ENCODE peak calls at places on chromosomes 4 and X, in eight cellular contexts. One of them, this sample, is unnamed.

GRCh38 chr4:5385741-5386251 is 322.6 kb downstream of the EVC2 start:
- DNase-seq in hepatocyte: peak; percentile 52
- DNase-seq in fibroblast of mammary gland: no peak
- DNase-seq in cardiac muscle cell: no peak
- DNase-seq in lung: no peak
- DNase-seq in upper lobe of right lung: no peak
- DNase-seq in heart left ventricle: no peak
- DNase-seq in lower lobe of right lung: no peak
- DNase-seq in this sample: no peak

GRCh38 chrX:1419545-1420355 is 27.8 kb upstream of the SLC25A6 start:
- DNase-seq in hepatocyte: no peak
- DNase-seq in fibroblast of mammary gland: no peak
- DNase-seq in cardiac muscle cell: no peak
- DNase-seq in lung: no peak
- DNase-seq in upper lobe of right lung: no peak
- DNase-seq in heart left ventricle: no peak
- DNase-seq in lower lobe of right lung: peak; percentile 34
- DNase-seq in this sample: no peak

GRCh38 chrX:35798042-35798441 is at the start of gene MAGEB16:
- DNase-seq in hepatocyte: no peak
- DNase-seq in fibroblast of mammary gland: no peak
- DNase-seq in cardiac muscle cell: no peak
- DNase-seq in lung: no peak
- DNase-seq in upper lobe of right lung: no peak
- DNase-seq in heart left ventricle: no peak
- DNase-seq in lower lobe of right lung: no peak
- DNase-seq in this sample: no peak

GRCh38 chrX:50157545-50158125 is 43.2 kb downstream of the AKAP4 start:
- DNase-seq in hepatocyte: no peak
- DNase-seq in fibroblast of mammary gland: peak; percentile 31
- DNase-seq in cardiac muscle cell: no peak
- DNase-seq in lung: no peak
- DNase-seq in upper lobe of right lung: no peak
- DNase-seq in heart left ventricle: no peak
- DNase-seq in lower lobe of right lung: no peak
- DNase-seq in this sample: no peak

GRCh38 chr4:73866236-73866635 is 3.0 kb upstream of the CXCL1 start:
- DNase-seq in hepatocyte: no peak
- DNase-seq in fibroblast of mammary gland: no peak
- DNase-seq in cardiac muscle cell: no peak
- DNase-seq in lung: no peak
- DNase-seq in upper lobe of right lung: no peak
- DNase-seq in heart left ventricle: no peak
- DNase-seq in lower lobe of right lung: no peak
- DNase-seq in this sample: no peak

GRCh38 chrX:71543316-71543715 is 10.4 kb downstream of the OGT start:
- DNase-seq in hepatocyte: peak; percentile 25
- DNase-seq in fibroblast of mammary gland: peak; percentile 85
- DNase-seq in cardiac muscle cell: no peak
- DNase-seq in lung: no peak
- DNase-seq in upper lobe of right lung: no peak
- DNase-seq in heart left ventricle: no peak
- DNase-seq in lower lobe of right lung: no peak
- DNase-seq in this sample: peak; percentile 56

GRCh38 chr4:100525689-100526088 is 7.9 kb upstream of the EMCN start:
- DNase-seq in hepatocyte: no peak
- DNase-seq in fibroblast of mammary gland: peak; percentile 12
- DNase-seq in cardiac muscle cell: no peak
- DNase-seq in lung: no peak
- DNase-seq in upper lobe of right lung: no peak
- DNase-seq in heart left ventricle: no peak
- DNase-seq in lower lobe of right lung: no peak
- DNase-seq in this sample: no peak

GRCh38 chr4:3657917-3658913 is 108.0 kb upstream of the ADRA2C start:
- DNase-seq in hepatocyte: no peak
- DNase-seq in fibroblast of mammary gland: peak; percentile 72
- DNase-seq in cardiac muscle cell: no peak
- DNase-seq in lung: no peak
- DNase-seq in upper lobe of right lung: no peak
- DNase-seq in heart left ventricle: no peak
- DNase-seq in lower lobe of right lung: no peak
- DNase-seq in this sample: no peak

GRCh38 chr4:3283483-3283882 is 9.3 kb upstream of the RGS12 start:
- DNase-seq in hepatocyte: no peak
- DNase-seq in fibroblast of mammary gland: no peak
- DNase-seq in cardiac muscle cell: no peak
- DNase-seq in lung: no peak
- DNase-seq in upper lobe of right lung: no peak
- DNase-seq in heart left ventricle: no peak
- DNase-seq in lower lobe of right lung: no peak
- DNase-seq in this sample: no peak

GRCh38 chr4:121484633-121485032 is 103.8 kb upstream of the QRFPR start:
- DNase-seq in hepatocyte: peak; percentile 73
- DNase-seq in fibroblast of mammary gland: peak; percentile 72
- DNase-seq in cardiac muscle cell: peak; percentile 47
- DNase-seq in lung: no peak
- DNase-seq in upper lobe of right lung: peak; percentile 64
- DNase-seq in heart left ventricle: no peak
- DNase-seq in lower lobe of right lung: peak; percentile 56
- DNase-seq in this sample: no peak

DNA sequence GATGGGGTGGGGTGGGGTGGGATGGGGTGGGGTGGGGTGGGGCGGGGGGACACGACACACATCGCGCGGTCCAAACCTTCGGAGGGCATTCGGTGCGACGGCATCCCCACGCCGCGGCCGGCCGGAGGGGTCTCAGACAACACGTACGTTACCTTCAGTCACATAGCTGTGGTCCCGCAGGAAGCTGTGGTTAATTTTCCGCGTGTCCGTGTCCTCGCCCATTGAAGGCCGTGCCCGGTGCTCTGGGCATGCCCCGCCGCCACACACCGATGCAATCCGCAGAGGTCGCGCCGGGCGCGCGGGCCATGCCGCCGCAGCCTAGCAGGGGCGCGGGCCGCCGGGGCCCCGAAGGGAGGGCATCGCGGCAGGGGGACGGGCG is 417 bp downstream of the PPP2R2C start:
- DNase-seq in hepatocyte: no peak
- DNase-seq in fibroblast of mammary gland: no peak
- DNase-seq in cardiac muscle cell: peak; percentile 21
- DNase-seq in lung: no peak
- DNase-seq in upper lobe of right lung: no peak
- DNase-seq in heart left ventricle: no peak
- DNase-seq in lower lobe of right lung: no peak
- DNase-seq in this sample: no peak
- H3K4me3 ChIP-seq in hepatocyte: no peak overlapping the region
- H3K4me3 ChIP-seq in fibroblast of mammary gland: no peak overlapping the region
- H3K4me3 ChIP-seq in cardiac muscle cell: peak overlapping the region; percentile 13
- H3K4me3 ChIP-seq in lung: no peak overlapping the region
- H3K4me3 ChIP-seq in upper lobe of right lung: no peak overlapping the region
- H3K4me3 ChIP-seq in heart left ventricle: peak overlapping the region; percentile 51
- H3K4me3 ChIP-seq in lower lobe of right lung: no peak overlapping the region
- H3K4me3 ChIP-seq in this sample: no peak overlapping the region

DNA sequence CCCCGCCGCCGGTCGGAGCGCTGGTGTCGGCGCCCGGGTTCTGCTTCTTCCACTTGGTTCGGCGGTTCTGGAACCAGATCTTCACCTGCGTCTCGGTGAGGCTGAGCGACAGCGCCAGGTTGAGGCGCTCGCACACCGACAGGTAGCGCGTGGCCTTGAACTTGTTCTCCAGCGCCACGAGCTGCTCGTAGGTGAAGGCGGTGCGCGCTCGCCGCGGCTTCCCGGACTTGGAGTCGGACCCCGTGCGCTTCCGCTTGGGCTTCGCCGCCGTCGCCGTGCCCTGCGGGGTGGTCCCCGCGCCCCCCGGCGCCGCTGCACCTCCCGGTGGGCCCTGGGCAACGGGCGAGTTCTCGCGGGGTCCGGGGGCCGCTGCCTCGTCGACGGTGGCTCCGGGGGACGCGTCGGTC is 3.1 kb downstream of the NKX1-1 start:
- DNase-seq in hepatocyte: peak; percentile 3
- DNase-seq in fibroblast of mammary gland: no peak
- DNase-seq in cardiac muscle cell: no peak
- DNase-seq in lung: no peak
- DNase-seq in upper lobe of right lung: peak; percentile 40
- DNase-seq in heart left ventricle: peak; percentile 53
- DNase-seq in lower lobe of right lung: peak; percentile 39
- DNase-seq in this sample: no peak
- H3K4me3 ChIP-seq in hepatocyte: no peak overlapping the region
- H3K4me3 ChIP-seq in fibroblast of mammary gland: no peak overlapping the region
- H3K4me3 ChIP-seq in cardiac muscle cell: no peak overlapping the region
- H3K4me3 ChIP-seq in lung: no peak overlapping the region
- H3K4me3 ChIP-seq in upper lobe of right lung: no peak overlapping the region
- H3K4me3 ChIP-seq in heart left ventricle: no peak overlapping the region
- H3K4me3 ChIP-seq in lower lobe of right lung: no peak overlapping the region
- H3K4me3 ChIP-seq in this sample: no peak overlapping the region

GRCh38 chr4:185017964-185018772 is at the start of gene HELT:
- DNase-seq in hepatocyte: no peak
- DNase-seq in fibroblast of mammary gland: no peak
- DNase-seq in cardiac muscle cell: no peak
- DNase-seq in lung: no peak
- DNase-seq in upper lobe of right lung: no peak
- DNase-seq in heart left ventricle: no peak
- DNase-seq in lower lobe of right lung: no peak
- DNase-seq in this sample: no peak
- H3K4me3 ChIP-seq in hepatocyte: no peak within 1 kb of the TSS
- H3K4me3 ChIP-seq in fibroblast of mammary gland: no peak within 1 kb of the TSS
- H3K4me3 ChIP-seq in cardiac muscle cell: peak within 1 kb of the TSS; percentile 21
- H3K4me3 ChIP-seq in lung: no peak within 1 kb of the TSS
- H3K4me3 ChIP-seq in upper lobe of right lung: no peak within 1 kb of the TSS
- H3K4me3 ChIP-seq in heart left ventricle: no peak within 1 kb of the TSS
- H3K4me3 ChIP-seq in lower lobe of right lung: peak within 1 kb of the TSS; percentile 27
- H3K4me3 ChIP-seq in this sample: no peak within 1 kb of the TSS

DNA sequence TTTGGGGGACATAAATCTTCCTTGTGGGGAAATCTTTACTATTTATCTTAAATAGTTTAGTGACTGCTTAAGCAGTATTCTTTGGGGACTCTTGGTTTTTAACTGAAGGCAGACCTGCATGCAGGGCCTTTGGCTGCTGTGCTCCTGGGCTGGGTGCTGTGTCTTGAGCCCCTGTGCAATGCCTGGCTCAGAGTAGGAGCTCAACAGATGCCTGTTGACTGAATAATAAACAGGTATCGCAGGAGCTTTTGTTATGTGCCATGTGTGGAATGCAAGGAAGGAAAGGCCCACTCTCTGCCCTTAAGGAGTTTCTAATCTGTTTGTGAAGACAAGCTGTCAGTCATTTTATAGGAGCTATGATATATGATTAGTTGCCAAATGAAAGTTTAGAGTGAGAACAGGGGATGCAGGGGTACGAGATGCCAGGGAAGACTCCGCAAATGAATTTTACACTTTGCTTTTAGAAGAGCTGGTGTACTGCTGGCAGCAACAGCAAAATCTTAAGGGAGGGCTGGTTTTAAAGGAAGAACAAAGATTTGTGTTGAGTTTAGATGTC is 6.7 kb downstream of the GAB1 start:
- DNase-seq in hepatocyte: no peak
- DNase-seq in fibroblast of mammary gland: no peak
- DNase-seq in cardiac muscle cell: no peak
- DNase-seq in lung: no peak
- DNase-seq in upper lobe of right lung: no peak
- DNase-seq in heart left ventricle: no peak
- DNase-seq in lower lobe of right lung: no peak
- DNase-seq in this sample: no peak
- H3K4me3 ChIP-seq in hepatocyte: no peak overlapping the region
- H3K4me3 ChIP-seq in fibroblast of mammary gland: no peak overlapping the region
- H3K4me3 ChIP-seq in cardiac muscle cell: no peak overlapping the region
- H3K4me3 ChIP-seq in lung: no peak overlapping the region
- H3K4me3 ChIP-seq in upper lobe of right lung: no peak overlapping the region
- H3K4me3 ChIP-seq in heart left ventricle: no peak overlapping the region
- H3K4me3 ChIP-seq in lower lobe of right lung: no peak overlapping the region
- H3K4me3 ChIP-seq in this sample: no peak overlapping the region

This sample was measured in kidney epithelial cell.